ENCODE peak calls at places on chromosomes 2 and 18, in four cellular contexts. O is HepG2, T is GM12878, N is K562. I is an unnamed sample.
A peak's percentile ranks its signal among the peaks of the same experiment; 100 is the strongest.

GRCh38 chr18:76208632-76209308 is 286.3 kb downstream of the ZNF516 start:
- DNase-seq in O (no peak), T (no peak), N (no peak), I (no peak)

GRCh38 chr18:54162431-54162830 is 62.0 kb downstream of the MBD2 start:
- DNase-seq in O (no peak), T (no peak), N (no peak), I (no peak)

GRCh38 chr2:181354626-181355025 is 102.6 kb upstream of the ITGA4 start:
- DNase-seq in O (no peak), T (no peak), N (no peak), I (no peak)

GRCh38 chr2:69601179-69601612 is 42.3 kb downstream of the AAK1 start:
- DNase-seq in O (peak; percentile 49), T (no peak), N (peak; percentile 85), I (no peak)

GRCh38 chr18:55861266-55861665 is 273.3 kb upstream of the TCF4 start:
- DNase-seq in O (no peak), T (no peak), N (no peak), I (no peak)

GRCh38 chr2:33011941-33012340 is 65.2 kb downstream of the LTBP1 start:
- DNase-seq in O (no peak), T (no peak), N (no peak), I (no peak)

GRCh38 chr2:223027442-223027841 is 24.5 kb upstream of the KCNE4 start:
- DNase-seq in O (no peak), T (no peak), N (no peak), I (no peak)

GRCh38 chr2:74332550-74333174 is 10.6 kb downstream of the SLC4A5 start:
- DNase-seq in O (no peak), T (no peak), N (no peak), I (no peak)

GRCh38 chr2:59874971-59875755 is 678.3 kb downstream of the BCL11A start:
- DNase-seq in O (no peak), T (no peak), N (no peak), I (no peak)

GRCh38 chr18:2087877-2088673 is 483.2 kb downstream of the METTL4 start:
- DNase-seq in O (no peak), T (no peak), N (no peak), I (no peak)

GRCh38 chr2:70981421-70981820 is 3.0 kb downstream of the ANKRD53 start:
- DNase-seq in O (no peak), T (no peak), N (no peak), I (no peak)

GRCh38 chr2:197152451-197153228 is 157.9 kb downstream of the ANKRD44 start:
- DNase-seq in O (no peak), T (peak; percentile 67), N (no peak), I (no peak)

GRCh38 chr2:140440815-140441214 is 1660.6 kb upstream of the NXPH2 start:
- DNase-seq in O (no peak), T (no peak), N (no peak), I (no peak)

GRCh38 chr18:48050176-48050575 is 119.7 kb upstream of the SMAD2 start:
- DNase-seq in O (no peak), T (no peak), N (no peak), I (no peak)

GRCh38 chr2:200703132-200703925 is 108.4 kb upstream of the BZW1 start:
- DNase-seq in O (peak; percentile 77), T (peak; percentile 4), N (no peak), I (no peak)

GRCh38 chr2:127403460-127403859 is 14.8 kb upstream of the PROC start:
- DNase-seq in O (no peak), T (no peak), N (no peak), I (no peak)

GRCh38 chr18:11577271-11578112 is 31.9 kb upstream of the SLC35G4 start:
- DNase-seq in O (no peak), T (no peak), N (no peak), I (no peak)

GRCh38 chr2:84735383-84735782 is 145.5 kb downstream of the TRABD2A start:
- DNase-seq in O (no peak), T (no peak), N (no peak), I (no peak)

GRCh38 chr18:21703241-21703820 is 1.2 kb downstream of the ABHD3 start:
- DNase-seq in O (no peak), T (peak; percentile 17), N (peak; percentile 21), I (peak; percentile 17)

GRCh38 chr18:60372598-60372997 is at the start of gene MC4R:
- DNase-seq in O (no peak), T (no peak), N (no peak), I (no peak)

GRCh38 chr18:45775241-45775676 is 50.2 kb upstream of the SIGLEC15 start:
- DNase-seq in O (no peak), T (no peak), N (peak; percentile 18), I (peak; percentile 62)

GRCh38 chr2:215918901-215919585 is 94.3 kb downstream of the MREG start:
- DNase-seq in O (no peak), T (no peak), N (no peak), I (no peak)

GRCh38 chr2:3535794-3536681 is 16.7 kb upstream of the ADI1 start:
- DNase-seq in O (peak; percentile 88), T (no peak), N (peak; percentile 66), I (no peak)

GRCh38 chr18:2173464-2173863 is 397.8 kb downstream of the METTL4 start:
- DNase-seq in O (no peak), T (no peak), N (no peak), I (no peak)

GRCh38 chr2:149062531-149062930 is 24.0 kb downstream of the LYPD6B start:
- DNase-seq in O (no peak), T (no peak), N (no peak), I (no peak)

GRCh38 chr2:54535599-54536195 is 79.6 kb downstream of the SPTBN1 start:
- DNase-seq in O (no peak), T (no peak), N (no peak), I (no peak)

GRCh38 chr2:96788393-96789244 is 27.4 kb upstream of the CNNM3 start:
- DNase-seq in O (no peak), T (no peak), N (no peak), I (no peak)

GRCh38 chr18:35616664-35617423 is 35.3 kb downstream of the GALNT1 start:
- DNase-seq in O (no peak), T (peak; percentile 88), N (peak; percentile 29), I (no peak)

GRCh38 chr2:138948070-138948539 is 167.9 kb upstream of the NXPH2 start:
- DNase-seq in O (no peak), T (no peak), N (no peak), I (no peak)

GRCh38 chr2:1187189-1187588 is 226.1 kb upstream of the TPO start:
- DNase-seq in O (no peak), T (no peak), N (no peak), I (no peak)

GRCh38 chr2:102591646-102592045 is 27.7 kb upstream of the SLC9A2 start:
- DNase-seq in O (no peak), T (no peak), N (no peak), I (no peak)

DNA sequence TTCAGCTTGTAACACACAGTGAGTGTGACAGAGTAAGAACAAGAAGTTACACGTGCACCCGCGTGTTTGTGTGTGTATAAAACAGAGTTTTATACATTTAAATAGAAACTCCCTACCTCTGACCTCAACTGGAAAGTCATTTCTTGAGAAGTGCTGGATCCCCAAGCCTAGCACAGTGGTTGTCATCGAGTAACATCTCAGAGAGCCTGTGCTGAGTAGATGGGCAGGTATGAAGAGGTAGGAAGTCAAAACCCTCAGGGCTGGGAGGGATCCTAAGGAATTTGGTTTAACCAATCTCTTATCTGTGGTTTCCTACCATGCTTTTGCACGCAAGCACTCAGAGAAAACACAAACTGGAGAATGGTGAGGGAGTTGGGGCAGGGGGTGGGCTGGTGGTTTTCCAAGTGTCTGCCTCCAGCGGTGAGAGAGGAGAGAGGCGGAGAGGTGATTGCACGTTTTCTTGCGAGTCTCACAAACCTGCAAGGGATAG is 9.2 kb downstream of the ACOXL start:
- DNase-seq in O (no peak), T (no peak), N (peak; percentile 33), I (peak; percentile 35)
- TF ChIP-seq NR2C2 in O (no peak), T (no peak), N (no peak), I (no peak)

GRCh38 chr2:240717681-240718581 is 26.3 kb downstream of the AQP12A start:
- DNase-seq in O (no peak), T (no peak), N (no peak), I (no peak)

GRCh38 chr2:240714747-240715725 is 23.4 kb downstream of the AQP12A start:
- DNase-seq in O (no peak), T (no peak), N (no peak), I (no peak)

GRCh38 chr2:240717181-240717641 is 25.5 kb downstream of the AQP12A start:
- DNase-seq in O (no peak), T (no peak), N (no peak), I (no peak)

GRCh38 chr2:240713928-240714746 is 22.5 kb downstream of the AQP12A start:
- DNase-seq in O (no peak), T (no peak), N (no peak), I (no peak)

GRCh38 chr2:240716130-240716798 is 24.6 kb downstream of the AQP12A start:
- DNase-seq in O (no peak), T (no peak), N (no peak), I (no peak)
- TF ChIP-seq MAX in O (no peak), T (no peak), N (no peak), I (no peak)

GRCh38 chr2:8346706-8347430 is 335.0 kb upstream of the ID2 start:
- DNase-seq in O (no peak), T (no peak), N (peak; percentile 22), I (no peak)
- TF ChIP-seq ETV6 in O (no peak), T (no peak), N (no peak), I (no peak)

DNA sequence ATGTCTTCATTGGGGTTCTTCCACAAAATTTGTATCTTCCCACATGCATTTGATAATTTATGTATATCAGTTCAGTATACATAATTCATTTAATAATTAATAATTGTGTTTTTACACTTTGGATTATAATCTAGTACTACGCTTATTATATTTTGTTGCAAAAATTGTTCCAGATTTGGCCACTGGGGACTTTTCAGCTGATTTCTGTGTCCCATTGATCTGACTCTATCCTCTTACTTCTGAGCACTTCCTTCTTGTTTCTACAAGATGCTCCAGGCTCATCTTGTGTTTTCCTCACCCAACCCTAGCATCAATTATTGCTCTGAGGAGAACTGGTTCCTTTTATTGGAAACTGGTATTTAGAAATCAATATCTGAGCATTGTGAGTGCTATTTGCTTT is 215.3 kb upstream of the CDH19 start:
- DNase-seq in O (no peak), T (no peak), N (no peak), I (no peak)
- TF ChIP-seq NR2C2 in O (no peak), T (no peak), N (no peak), I (no peak)

GRCh38 chr2:47187124-47187523 is 32.0 kb upstream of the STPG4 start:
- DNase-seq in O (no peak), T (no peak), N (no peak), I (no peak)

GRCh38 chr2:47194410-47194809 is 39.3 kb upstream of the STPG4 start:
- DNase-seq in O (no peak), T (no peak), N (no peak), I (no peak)

GRCh38 chr2:47190188-47190818 is 35.2 kb upstream of the STPG4 start:
- DNase-seq in O (no peak), T (no peak), N (no peak), I (no peak)

GRCh38 chr2:47193607-47194006 is 38.5 kb upstream of the STPG4 start:
- DNase-seq in O (no peak), T (no peak), N (no peak), I (no peak)

DNA sequence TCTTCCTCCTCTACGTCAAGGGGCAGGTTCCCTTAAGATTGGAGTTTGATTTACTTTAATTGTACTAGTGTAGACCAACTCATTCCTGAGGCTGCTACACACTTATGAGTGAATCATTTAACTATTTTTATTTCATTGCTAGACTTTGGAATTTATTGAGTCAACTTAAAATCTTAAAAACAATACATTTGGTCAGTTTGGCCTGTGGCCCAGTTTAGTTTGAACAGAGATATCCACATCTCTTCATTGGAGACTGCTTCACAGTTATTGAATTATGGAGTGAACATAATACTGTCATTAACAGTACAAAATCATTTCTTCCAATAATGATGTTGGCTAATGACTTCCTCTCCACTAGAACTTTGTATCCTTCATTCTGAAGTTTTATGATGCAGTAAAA is 34.5 kb upstream of the STPG4 start:
- DNase-seq in O (no peak), T (no peak), N (no peak), I (no peak)
- TF ChIP-seq MAX in O (no peak), T (no peak), N (no peak), I (no peak)